ENCODE peak calls at places on chromosomes 5 and 9, in five cellular contexts. One of them, this sample, is unnamed.

GRCh38 chr9:97555164-97555563 is 53.7 kb downstream of the TMOD1 start:
- DNase-seq in K562: no peak
- DNase-seq in HepG2: no peak
- DNase-seq in GM12878: no peak
- DNase-seq in SK-N-SH: no peak
- DNase-seq in this sample: no peak

GRCh38 chr9:15423328-15423985 is 781 bp downstream of the SNAPC3 start:
- DNase-seq in GM12878: no peak
- DNase-seq in K562: no peak
- DNase-seq in SK-N-SH: peak; percentile 52
- DNase-seq in HepG2: no peak
- DNase-seq in this sample: no peak

GRCh38 chr5:134446938-134447337 is 35.3 kb upstream of the CDKN2AIPNL start:
- DNase-seq in HepG2: no peak
- DNase-seq in SK-N-SH: no peak
- DNase-seq in GM12878: no peak
- DNase-seq in K562: no peak
- DNase-seq in this sample: no peak

GRCh38 chr9:97802276-97802675 is 50.8 kb upstream of the FOXE1 start:
- DNase-seq in GM12878: no peak
- DNase-seq in HepG2: peak; percentile 21
- DNase-seq in SK-N-SH: no peak
- DNase-seq in K562: no peak
- DNase-seq in this sample: no peak

GRCh38 chr5:122702524-122702875 is 72.4 kb upstream of the SNX2 start:
- DNase-seq in HepG2: no peak
- DNase-seq in GM12878: no peak
- DNase-seq in K562: no peak
- DNase-seq in SK-N-SH: no peak
- DNase-seq in this sample: no peak

GRCh38 chr5:174793684-174794328 is 69.4 kb downstream of the MSX2 start:
- DNase-seq in K562: peak; percentile 57
- DNase-seq in SK-N-SH: peak; percentile 90
- DNase-seq in GM12878: no peak
- DNase-seq in HepG2: peak; percentile 18
- DNase-seq in this sample: peak; percentile 23

GRCh38 chr9:105052346-105052745 is 124.4 kb upstream of the ABCA1 start:
- DNase-seq in HepG2: no peak
- DNase-seq in SK-N-SH: no peak
- DNase-seq in GM12878: no peak
- DNase-seq in K562: no peak
- DNase-seq in this sample: no peak

GRCh38 chr5:115297043-115297442 is 589 bp upstream of the CCDC112 start:
- DNase-seq in SK-N-SH: no peak
- DNase-seq in HepG2: no peak
- DNase-seq in K562: no peak
- DNase-seq in GM12878: no peak
- DNase-seq in this sample: no peak

GRCh38 chr5:25458628-25459027 is 813.9 kb upstream of the CDH10 start:
- DNase-seq in GM12878: no peak
- DNase-seq in K562: no peak
- DNase-seq in SK-N-SH: no peak
- DNase-seq in HepG2: no peak
- DNase-seq in this sample: no peak

GRCh38 chr5:53469946-53470687 is 10.3 kb upstream of the FST start:
- DNase-seq in GM12878: no peak
- DNase-seq in SK-N-SH: no peak
- DNase-seq in K562: no peak
- DNase-seq in HepG2: no peak
- DNase-seq in this sample: no peak

GRCh38 chr9:2047916-2048315 is 32.8 kb downstream of the SMARCA2 start:
- DNase-seq in K562: no peak
- DNase-seq in GM12878: no peak
- DNase-seq in HepG2: no peak
- DNase-seq in SK-N-SH: no peak
- DNase-seq in this sample: no peak

GRCh38 chr9:83285836-83286235 is 222.9 kb upstream of the RASEF start:
- DNase-seq in K562: no peak
- DNase-seq in GM12878: no peak
- DNase-seq in HepG2: no peak
- DNase-seq in SK-N-SH: no peak
- DNase-seq in this sample: no peak

GRCh38 chr5:5881294-5881693 is 458.8 kb downstream of the ICE1 start:
- DNase-seq in SK-N-SH: no peak
- DNase-seq in HepG2: no peak
- DNase-seq in GM12878: no peak
- DNase-seq in K562: no peak
- DNase-seq in this sample: peak; percentile 68

GRCh38 chr5:56128166-56128565 is 105.0 kb downstream of the ANKRD55 start:
- DNase-seq in HepG2: no peak
- DNase-seq in SK-N-SH: no peak
- DNase-seq in GM12878: no peak
- DNase-seq in K562: no peak
- DNase-seq in this sample: no peak
- TF ChIP-seq JUND in HepG2: no peak
- TF ChIP-seq JUND in SK-N-SH: no peak
- TF ChIP-seq JUND in GM12878: no peak
- TF ChIP-seq JUND in K562: no peak
- TF ChIP-seq JUND in this sample: no peak

GRCh38 chr9:125548141-125548540 is 158.9 kb downstream of the MAPKAP1 start:
- DNase-seq in K562: no peak
- DNase-seq in HepG2: peak; percentile 79
- DNase-seq in GM12878: no peak
- DNase-seq in SK-N-SH: no peak
- DNase-seq in this sample: no peak

GRCh38 chr9:125549465-125550215 is 157.4 kb downstream of the MAPKAP1 start:
- DNase-seq in HepG2: peak; percentile 57
- DNase-seq in GM12878: no peak
- DNase-seq in K562: no peak
- DNase-seq in SK-N-SH: no peak
- DNase-seq in this sample: no peak

GRCh38 chr9:125551781-125552180 is 155.2 kb downstream of the MAPKAP1 start:
- DNase-seq in K562: no peak
- DNase-seq in GM12878: no peak
- DNase-seq in HepG2: no peak
- DNase-seq in SK-N-SH: no peak
- DNase-seq in this sample: no peak

GRCh38 chr9:125550633-125551032 is 156.4 kb downstream of the MAPKAP1 start:
- DNase-seq in K562: no peak
- DNase-seq in HepG2: no peak
- DNase-seq in GM12878: no peak
- DNase-seq in SK-N-SH: no peak
- DNase-seq in this sample: no peak

GRCh38 chr9:125550216-125550614 is 156.8 kb downstream of the MAPKAP1 start:
- DNase-seq in HepG2: peak; percentile 7
- DNase-seq in K562: no peak
- DNase-seq in GM12878: no peak
- DNase-seq in SK-N-SH: no peak
- DNase-seq in this sample: no peak
- TF ChIP-seq EP300 in HepG2: no peak
- TF ChIP-seq EP300 in K562: no peak
- TF ChIP-seq EP300 in GM12878: no peak
- TF ChIP-seq EP300 in SK-N-SH: no peak
- TF ChIP-seq EP300 in this sample: no peak

GRCh38 chr9:27117489-27118135 is 8.6 kb downstream of the TEK start:
- DNase-seq in GM12878: no peak
- DNase-seq in SK-N-SH: no peak
- DNase-seq in HepG2: peak; percentile 49
- DNase-seq in K562: no peak
- DNase-seq in this sample: no peak

GRCh38 chr9:27124151-27124550 is 15.1 kb downstream of the TEK start:
- DNase-seq in SK-N-SH: no peak
- DNase-seq in GM12878: no peak
- DNase-seq in HepG2: no peak
- DNase-seq in K562: no peak
- DNase-seq in this sample: no peak

GRCh38 chr9:27118916-27119315 is 9.9 kb downstream of the TEK start:
- DNase-seq in K562: no peak
- DNase-seq in HepG2: no peak
- DNase-seq in SK-N-SH: no peak
- DNase-seq in GM12878: no peak
- DNase-seq in this sample: no peak
- TF ChIP-seq YY1 in K562: no peak
- TF ChIP-seq YY1 in HepG2: no peak
- TF ChIP-seq YY1 in SK-N-SH: no peak
- TF ChIP-seq YY1 in GM12878: no peak
- TF ChIP-seq YY1 in this sample: no peak

GRCh38 chr9:93614830-93615468 is 38.6 kb downstream of the PHF2 start:
- DNase-seq in K562: no peak
- DNase-seq in GM12878: no peak
- DNase-seq in HepG2: no peak
- DNase-seq in SK-N-SH: no peak
- DNase-seq in this sample: no peak

GRCh38 chr9:93613174-93613573 is 36.8 kb downstream of the PHF2 start:
- DNase-seq in HepG2: no peak
- DNase-seq in GM12878: no peak
- DNase-seq in SK-N-SH: no peak
- DNase-seq in K562: no peak
- DNase-seq in this sample: no peak

GRCh38 chr9:93612052-93612795 is 35.8 kb downstream of the PHF2 start:
- DNase-seq in GM12878: no peak
- DNase-seq in K562: no peak
- DNase-seq in HepG2: no peak
- DNase-seq in SK-N-SH: no peak
- DNase-seq in this sample: no peak

GRCh38 chr9:93613791-93614190 is 37.4 kb downstream of the PHF2 start:
- DNase-seq in HepG2: no peak
- DNase-seq in GM12878: no peak
- DNase-seq in SK-N-SH: no peak
- DNase-seq in K562: no peak
- DNase-seq in this sample: no peak

GRCh38 chr9:93612796-93613154 is 36.4 kb downstream of the PHF2 start:
- DNase-seq in SK-N-SH: no peak
- DNase-seq in HepG2: no peak
- DNase-seq in GM12878: peak; percentile 15
- DNase-seq in K562: no peak
- DNase-seq in this sample: no peak
- TF ChIP-seq JUND in SK-N-SH: no peak
- TF ChIP-seq JUND in HepG2: no peak
- TF ChIP-seq JUND in GM12878: no peak
- TF ChIP-seq JUND in K562: no peak
- TF ChIP-seq JUND in this sample: no peak

DNA sequence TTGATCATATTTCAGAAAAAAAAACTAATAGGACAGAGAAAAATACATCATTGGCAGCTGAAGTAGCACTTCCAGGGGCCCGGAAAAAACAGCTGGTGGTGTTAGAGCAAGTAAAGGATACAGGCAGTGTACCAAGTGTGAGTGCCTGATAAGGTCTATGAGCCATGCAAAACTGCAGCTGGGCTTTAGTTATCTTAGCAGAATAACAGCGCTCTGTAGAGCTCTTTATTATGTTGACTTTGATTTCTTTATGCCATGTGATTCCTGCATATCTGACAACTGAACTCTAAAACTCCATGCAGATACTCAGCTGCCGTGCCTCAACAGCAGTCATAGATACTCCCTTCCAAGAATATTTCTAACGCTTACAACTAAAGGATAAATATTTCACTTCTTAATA is 119.5 kb downstream of the CAAP1 start:
- DNase-seq in GM12878: no peak
- DNase-seq in SK-N-SH: no peak
- DNase-seq in K562: no peak
- DNase-seq in HepG2: no peak
- DNase-seq in this sample: no peak
- TF ChIP-seq EP300 in GM12878: no peak
- TF ChIP-seq EP300 in SK-N-SH: no peak
- TF ChIP-seq EP300 in K562: no peak
- TF ChIP-seq EP300 in HepG2: no peak
- TF ChIP-seq EP300 in this sample: no peak

DNA sequence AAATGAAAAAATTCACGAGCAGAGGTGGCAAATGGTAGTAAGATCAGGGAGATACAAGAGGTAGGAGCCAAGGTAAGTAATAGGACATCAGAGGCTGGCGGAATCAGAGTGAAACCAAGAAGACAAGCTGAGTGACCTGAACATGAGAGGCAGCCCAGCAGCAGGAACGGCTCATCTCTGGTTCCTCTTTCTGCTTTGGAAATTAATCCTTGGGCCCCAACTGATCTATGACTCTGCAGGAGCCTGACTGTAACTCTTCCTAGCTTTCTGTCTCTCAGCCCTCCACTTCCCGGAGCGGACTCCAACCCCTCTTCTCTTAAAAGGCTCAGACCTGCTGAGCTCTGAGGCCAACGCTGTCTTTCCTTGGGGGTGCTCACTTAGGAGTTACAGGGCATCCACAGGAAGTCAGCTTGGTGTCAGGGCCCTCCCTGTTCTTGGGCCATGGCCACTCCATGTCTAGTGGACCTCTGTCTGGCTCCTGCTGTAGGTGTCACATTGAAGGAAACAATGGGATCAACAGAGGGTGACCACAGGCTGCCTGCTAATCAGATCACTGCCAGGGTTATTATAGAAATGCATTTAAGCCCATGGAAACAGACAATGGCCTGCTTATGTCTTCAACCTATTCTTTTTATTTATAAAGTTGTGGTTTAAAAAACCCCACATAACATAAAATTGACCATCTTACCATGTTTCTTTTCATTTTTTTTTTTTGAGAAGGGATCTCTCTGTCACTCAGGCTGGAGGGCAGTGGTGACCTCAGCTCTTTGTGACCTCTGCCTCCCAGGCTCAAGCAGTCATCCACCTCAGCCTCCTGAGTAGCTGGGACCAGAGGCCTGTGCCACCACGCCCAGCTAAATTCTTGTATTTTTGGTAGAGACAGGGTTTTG is 22.5 kb upstream of the SHB start:
- DNase-seq in HepG2: no peak
- DNase-seq in GM12878: no peak
- DNase-seq in SK-N-SH: peak; percentile 34
- DNase-seq in K562: no peak
- DNase-seq in this sample: no peak
- TF ChIP-seq YY1 in HepG2: no peak
- TF ChIP-seq YY1 in GM12878: peak; percentile 19
- TF ChIP-seq YY1 in SK-N-SH: no peak
- TF ChIP-seq YY1 in K562: no peak
- TF ChIP-seq YY1 in this sample: no peak

DNA sequence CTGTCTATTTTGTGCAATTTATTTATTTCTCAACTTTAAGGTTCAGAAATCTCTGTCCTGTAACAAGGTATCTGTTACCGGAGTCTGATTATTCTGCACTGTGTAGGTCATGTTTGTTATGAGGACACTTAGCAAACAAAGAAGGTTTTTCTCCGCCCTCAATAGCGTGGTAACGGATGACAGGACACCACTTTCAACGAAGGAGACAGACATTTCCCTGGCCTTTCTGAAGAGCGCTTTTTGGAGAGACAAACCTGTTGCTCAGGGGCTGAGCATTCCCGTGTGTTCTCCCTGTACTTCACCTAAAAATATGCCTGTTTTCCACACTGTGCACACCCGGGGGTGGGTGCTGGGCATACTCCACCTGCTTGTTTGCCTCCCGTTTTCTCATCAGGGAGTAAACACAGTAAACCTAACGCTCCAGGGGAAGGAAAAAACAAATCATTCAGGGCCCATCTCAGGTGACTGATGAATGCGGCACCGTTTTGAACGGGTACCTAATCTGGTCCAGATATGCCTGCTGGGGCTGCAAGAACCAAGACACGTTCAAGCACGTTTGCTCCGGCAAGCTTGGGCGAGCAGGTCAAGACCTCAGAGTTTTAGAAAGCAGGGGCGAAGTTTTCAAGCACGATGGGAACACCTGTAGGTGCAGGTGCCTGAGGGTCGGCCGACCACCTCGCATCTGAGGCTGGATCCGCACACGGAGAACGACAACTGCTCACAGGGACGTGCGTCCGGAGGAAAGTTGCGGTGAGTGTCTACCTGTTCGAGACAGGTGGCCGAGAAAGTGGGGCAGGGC is 861 bp downstream of the RETREG1 start:
- DNase-seq in K562: no peak
- DNase-seq in HepG2: no peak
- DNase-seq in GM12878: no peak
- DNase-seq in SK-N-SH: peak; percentile 21
- DNase-seq in this sample: no peak
- TF ChIP-seq JUND in K562: no peak
- TF ChIP-seq JUND in HepG2: no peak
- TF ChIP-seq JUND in GM12878: no peak
- TF ChIP-seq JUND in SK-N-SH: no peak
- TF ChIP-seq JUND in this sample: no peak